ENCODE peak calls at places on chromosomes 12 and 14, in ten cellular contexts. One of them, this sample, is unnamed.

GRCh38 chr12:30437616-30438015 is 258.1 kb downstream of the IPO8 start:
- DNase-seq in astrocyte: no peak
- DNase-seq in right cardiac atrium: no peak
- DNase-seq in heart left ventricle: no peak
- DNase-seq in coronary artery: no peak
- DNase-seq in GM23248: no peak
- DNase-seq in body of pancreas: peak; percentile 16
- DNase-seq in MM.1S: no peak
- DNase-seq in neural progenitor cell: no peak
- DNase-seq in Peyer's patch: no peak
- DNase-seq in this sample: no peak

GRCh38 chr12:4579305-4580097 is 17.5 kb downstream of the DYRK4 start:
- DNase-seq in astrocyte: no peak
- DNase-seq in right cardiac atrium: no peak
- DNase-seq in heart left ventricle: no peak
- DNase-seq in coronary artery: no peak
- DNase-seq in GM23248: peak; percentile 47
- DNase-seq in body of pancreas: peak; percentile 9
- DNase-seq in MM.1S: no peak
- DNase-seq in neural progenitor cell: peak; percentile 67
- DNase-seq in Peyer's patch: no peak
- DNase-seq in this sample: peak; percentile 33

GRCh38 chr14:105166571-105167302 is 1.8 kb downstream of the JAG2 start:
- DNase-seq in astrocyte: no peak
- DNase-seq in right cardiac atrium: no peak
- DNase-seq in heart left ventricle: no peak
- DNase-seq in coronary artery: no peak
- DNase-seq in GM23248: no peak
- DNase-seq in body of pancreas: no peak
- DNase-seq in MM.1S: no peak
- DNase-seq in neural progenitor cell: no peak
- DNase-seq in Peyer's patch: no peak
- DNase-seq in this sample: no peak

GRCh38 chr14:68775614-68776126 is 17.2 kb downstream of the ZFP36L1 start:
- DNase-seq in astrocyte: no peak
- DNase-seq in right cardiac atrium: no peak
- DNase-seq in heart left ventricle: peak; percentile 19
- DNase-seq in coronary artery: peak; percentile 56
- DNase-seq in GM23248: no peak
- DNase-seq in body of pancreas: no peak
- DNase-seq in MM.1S: no peak
- DNase-seq in neural progenitor cell: no peak
- DNase-seq in Peyer's patch: no peak
- DNase-seq in this sample: no peak

GRCh38 chr12:131927110-131928079 is 1.7 kb upstream of the PUS1 start:
- DNase-seq in astrocyte: no peak
- DNase-seq in right cardiac atrium: peak; percentile 71
- DNase-seq in heart left ventricle: no peak
- DNase-seq in coronary artery: no peak
- DNase-seq in GM23248: no peak
- DNase-seq in body of pancreas: no peak
- DNase-seq in MM.1S: no peak
- DNase-seq in neural progenitor cell: no peak
- DNase-seq in Peyer's patch: no peak
- DNase-seq in this sample: no peak

GRCh38 chr12:39272934-39273770 is 169.8 kb downstream of the KIF21A start:
- DNase-seq in astrocyte: peak; percentile 27
- DNase-seq in right cardiac atrium: no peak
- DNase-seq in heart left ventricle: no peak
- DNase-seq in coronary artery: no peak
- DNase-seq in GM23248: peak; percentile 66
- DNase-seq in body of pancreas: peak; percentile 25
- DNase-seq in MM.1S: peak; percentile 28
- DNase-seq in neural progenitor cell: peak; percentile 56
- DNase-seq in Peyer's patch: no peak
- DNase-seq in this sample: peak; percentile 45

GRCh38 chr12:58452546-58452945 is 467.8 kb downstream of the LRIG3 start:
- DNase-seq in astrocyte: peak; percentile 46
- DNase-seq in right cardiac atrium: no peak
- DNase-seq in heart left ventricle: no peak
- DNase-seq in coronary artery: no peak
- DNase-seq in GM23248: peak; percentile 69
- DNase-seq in body of pancreas: no peak
- DNase-seq in MM.1S: no peak
- DNase-seq in neural progenitor cell: no peak
- DNase-seq in Peyer's patch: no peak
- DNase-seq in this sample: no peak

GRCh38 chr14:94539181-94539580 is 22.1 kb upstream of the SERPINA4 start:
- DNase-seq in astrocyte: no peak
- DNase-seq in right cardiac atrium: no peak
- DNase-seq in heart left ventricle: no peak
- DNase-seq in coronary artery: no peak
- DNase-seq in GM23248: no peak
- DNase-seq in body of pancreas: no peak
- DNase-seq in MM.1S: no peak
- DNase-seq in neural progenitor cell: no peak
- DNase-seq in Peyer's patch: no peak
- DNase-seq in this sample: no peak

GRCh38 chr12:90908465-90908864 is 46.5 kb downstream of the CCER1 start:
- DNase-seq in astrocyte: peak; percentile 90
- DNase-seq in right cardiac atrium: no peak
- DNase-seq in heart left ventricle: no peak
- DNase-seq in coronary artery: no peak
- DNase-seq in GM23248: peak; percentile 75
- DNase-seq in body of pancreas: peak; percentile 3
- DNase-seq in MM.1S: no peak
- DNase-seq in neural progenitor cell: peak; percentile 1
- DNase-seq in Peyer's patch: no peak
- DNase-seq in this sample: no peak

GRCh38 chr12:1529862-1530591 is 64.4 kb downstream of the FBXL14 start:
- DNase-seq in astrocyte: no peak
- DNase-seq in right cardiac atrium: peak; percentile 68
- DNase-seq in heart left ventricle: no peak
- DNase-seq in coronary artery: no peak
- DNase-seq in GM23248: peak; percentile 72
- DNase-seq in body of pancreas: no peak
- DNase-seq in MM.1S: peak; percentile 67
- DNase-seq in neural progenitor cell: peak; percentile 67
- DNase-seq in Peyer's patch: no peak
- DNase-seq in this sample: no peak

GRCh38 chr12:7642876-7643309 is 22.8 kb downstream of the APOBEC1 start:
- DNase-seq in astrocyte: no peak
- DNase-seq in right cardiac atrium: no peak
- DNase-seq in heart left ventricle: no peak
- DNase-seq in coronary artery: no peak
- DNase-seq in GM23248: peak; percentile 37
- DNase-seq in body of pancreas: no peak
- DNase-seq in MM.1S: peak; percentile 48
- DNase-seq in neural progenitor cell: peak; percentile 45
- DNase-seq in Peyer's patch: no peak
- DNase-seq in this sample: peak; percentile 39

GRCh38 chr14:68632591-68632895 is 160.3 kb downstream of the ZFP36L1 start:
- DNase-seq in astrocyte: no peak
- DNase-seq in right cardiac atrium: no peak
- DNase-seq in heart left ventricle: no peak
- DNase-seq in coronary artery: peak; percentile 12
- DNase-seq in GM23248: no peak
- DNase-seq in body of pancreas: no peak
- DNase-seq in MM.1S: no peak
- DNase-seq in neural progenitor cell: no peak
- DNase-seq in Peyer's patch: no peak
- DNase-seq in this sample: no peak

GRCh38 chr12:130728158-130729058 is 12.3 kb upstream of the RIMBP2 start:
- DNase-seq in astrocyte: no peak
- DNase-seq in right cardiac atrium: no peak
- DNase-seq in heart left ventricle: no peak
- DNase-seq in coronary artery: peak; percentile 33
- DNase-seq in GM23248: no peak
- DNase-seq in body of pancreas: no peak
- DNase-seq in MM.1S: no peak
- DNase-seq in neural progenitor cell: no peak
- DNase-seq in Peyer's patch: no peak
- DNase-seq in this sample: no peak

DNA sequence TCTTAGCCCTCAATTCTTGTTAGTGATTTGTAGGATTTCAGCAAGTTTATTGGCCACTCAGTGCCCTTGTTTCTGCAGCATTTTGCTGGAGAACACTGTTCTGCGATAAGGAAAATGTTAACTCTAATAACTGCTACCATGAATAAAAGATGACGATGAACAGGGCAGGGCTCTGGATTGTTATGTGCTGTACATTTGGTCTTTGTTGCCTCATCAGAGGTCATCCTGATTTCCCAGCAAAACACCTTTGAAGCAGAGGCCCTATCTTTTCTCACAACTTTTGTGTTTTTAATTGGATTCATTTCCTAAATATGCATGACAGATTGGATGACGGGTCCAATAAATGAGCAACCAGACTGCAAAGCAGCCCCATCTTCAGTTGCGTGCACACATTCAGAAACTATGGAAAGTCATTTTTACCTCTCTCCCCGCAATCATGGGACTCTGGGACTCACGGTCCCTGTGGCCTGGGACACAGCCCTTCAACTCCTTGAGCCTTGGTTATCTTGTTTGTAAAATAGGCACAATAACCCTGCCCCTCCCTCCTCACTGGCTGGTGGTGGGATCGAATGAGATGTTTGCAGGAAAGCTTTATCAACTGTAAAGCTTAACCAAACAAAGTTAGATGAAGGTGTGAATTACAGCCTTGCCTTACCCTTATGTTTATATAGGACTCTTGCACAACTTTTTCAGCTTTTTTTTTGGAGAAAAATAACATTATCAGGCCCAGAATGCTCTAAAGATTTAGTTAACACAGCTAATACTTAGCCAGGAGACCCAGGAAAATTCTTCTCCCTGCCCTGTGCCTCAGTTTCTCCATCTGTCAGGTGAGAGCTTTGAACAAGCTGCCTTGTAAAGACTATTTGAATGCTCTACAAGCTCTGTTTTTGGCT is 45.4 kb downstream of the RPH3A start:
- DNase-seq in astrocyte: no peak
- DNase-seq in right cardiac atrium: no peak
- DNase-seq in heart left ventricle: no peak
- DNase-seq in coronary artery: no peak
- DNase-seq in GM23248: no peak
- DNase-seq in body of pancreas: no peak
- DNase-seq in MM.1S: no peak
- DNase-seq in neural progenitor cell: no peak
- DNase-seq in Peyer's patch: no peak
- DNase-seq in this sample: no peak
- H3K27ac ChIP-seq in astrocyte: peak overlapping the region; percentile 48
- H3K27ac ChIP-seq in right cardiac atrium: no peak overlapping the region
- H3K27ac ChIP-seq in heart left ventricle: no peak overlapping the region
- H3K27ac ChIP-seq in coronary artery: no peak overlapping the region
- H3K27ac ChIP-seq in GM23248: no peak overlapping the region
- H3K27ac ChIP-seq in body of pancreas: no peak overlapping the region
- H3K27ac ChIP-seq in MM.1S: no peak overlapping the region
- H3K27ac ChIP-seq in neural progenitor cell: no peak overlapping the region
- H3K27ac ChIP-seq in Peyer's patch: no peak overlapping the region
- H3K27ac ChIP-seq in this sample: no peak overlapping the region

GRCh38 chr12:14256139-14256538 is 109.3 kb upstream of the ATF7IP start:
- DNase-seq in astrocyte: peak; percentile 60
- DNase-seq in right cardiac atrium: no peak
- DNase-seq in heart left ventricle: no peak
- DNase-seq in coronary artery: no peak
- DNase-seq in GM23248: peak; percentile 79
- DNase-seq in body of pancreas: no peak
- DNase-seq in MM.1S: no peak
- DNase-seq in neural progenitor cell: no peak
- DNase-seq in Peyer's patch: no peak
- DNase-seq in this sample: no peak
- H3K27ac ChIP-seq in astrocyte: peak overlapping the region; percentile 80
- H3K27ac ChIP-seq in right cardiac atrium: no peak overlapping the region
- H3K27ac ChIP-seq in heart left ventricle: peak overlapping the region; percentile 93
- H3K27ac ChIP-seq in coronary artery: peak overlapping the region; percentile 87
- H3K27ac ChIP-seq in GM23248: peak overlapping the region; percentile 93
- H3K27ac ChIP-seq in body of pancreas: no peak overlapping the region
- H3K27ac ChIP-seq in MM.1S: no peak overlapping the region
- H3K27ac ChIP-seq in neural progenitor cell: no peak overlapping the region
- H3K27ac ChIP-seq in Peyer's patch: peak overlapping the region; percentile 74
- H3K27ac ChIP-seq in this sample: no peak overlapping the region

GRCh38 chr12:42763682-42764081 is 174.1 kb upstream of the PRICKLE1 start:
- DNase-seq in astrocyte: no peak
- DNase-seq in right cardiac atrium: no peak
- DNase-seq in heart left ventricle: no peak
- DNase-seq in coronary artery: no peak
- DNase-seq in GM23248: no peak
- DNase-seq in body of pancreas: no peak
- DNase-seq in MM.1S: no peak
- DNase-seq in neural progenitor cell: no peak
- DNase-seq in Peyer's patch: no peak
- DNase-seq in this sample: no peak

GRCh38 chr12:42760550-42760949 is 171.0 kb upstream of the PRICKLE1 start:
- DNase-seq in astrocyte: no peak
- DNase-seq in right cardiac atrium: no peak
- DNase-seq in heart left ventricle: no peak
- DNase-seq in coronary artery: no peak
- DNase-seq in GM23248: no peak
- DNase-seq in body of pancreas: no peak
- DNase-seq in MM.1S: no peak
- DNase-seq in neural progenitor cell: no peak
- DNase-seq in Peyer's patch: no peak
- DNase-seq in this sample: no peak

GRCh38 chr12:42761601-42762350 is 172.2 kb upstream of the PRICKLE1 start:
- DNase-seq in astrocyte: peak; percentile 78
- DNase-seq in right cardiac atrium: no peak
- DNase-seq in heart left ventricle: no peak
- DNase-seq in coronary artery: no peak
- DNase-seq in GM23248: peak; percentile 25
- DNase-seq in body of pancreas: no peak
- DNase-seq in MM.1S: no peak
- DNase-seq in neural progenitor cell: no peak
- DNase-seq in Peyer's patch: no peak
- DNase-seq in this sample: no peak

GRCh38 chr12:42759622-42760273 is 170.2 kb upstream of the PRICKLE1 start:
- DNase-seq in astrocyte: peak; percentile 63
- DNase-seq in right cardiac atrium: peak; percentile 88
- DNase-seq in heart left ventricle: peak; percentile 73
- DNase-seq in coronary artery: no peak
- DNase-seq in GM23248: peak; percentile 74
- DNase-seq in body of pancreas: peak; percentile 84
- DNase-seq in MM.1S: no peak
- DNase-seq in neural progenitor cell: no peak
- DNase-seq in Peyer's patch: no peak
- DNase-seq in this sample: peak; percentile 27

GRCh38 chr12:42762395-42762925 is 172.9 kb upstream of the PRICKLE1 start:
- DNase-seq in astrocyte: no peak
- DNase-seq in right cardiac atrium: no peak
- DNase-seq in heart left ventricle: no peak
- DNase-seq in coronary artery: no peak
- DNase-seq in GM23248: no peak
- DNase-seq in body of pancreas: no peak
- DNase-seq in MM.1S: no peak
- DNase-seq in neural progenitor cell: no peak
- DNase-seq in Peyer's patch: no peak
- DNase-seq in this sample: no peak
- H3K27ac ChIP-seq in astrocyte: no peak overlapping the region
- H3K27ac ChIP-seq in right cardiac atrium: no peak overlapping the region
- H3K27ac ChIP-seq in heart left ventricle: no peak overlapping the region
- H3K27ac ChIP-seq in coronary artery: no peak overlapping the region
- H3K27ac ChIP-seq in GM23248: no peak overlapping the region
- H3K27ac ChIP-seq in body of pancreas: no peak overlapping the region
- H3K27ac ChIP-seq in MM.1S: no peak overlapping the region
- H3K27ac ChIP-seq in neural progenitor cell: no peak overlapping the region
- H3K27ac ChIP-seq in Peyer's patch: no peak overlapping the region
- H3K27ac ChIP-seq in this sample: no peak overlapping the region

GRCh38 chr12:89376202-89376529 is 23.9 kb upstream of the DUSP6 start:
- DNase-seq in astrocyte: no peak
- DNase-seq in right cardiac atrium: no peak
- DNase-seq in heart left ventricle: no peak
- DNase-seq in coronary artery: no peak
- DNase-seq in GM23248: no peak
- DNase-seq in body of pancreas: no peak
- DNase-seq in MM.1S: no peak
- DNase-seq in neural progenitor cell: no peak
- DNase-seq in Peyer's patch: no peak
- DNase-seq in this sample: no peak
- H3K27ac ChIP-seq in astrocyte: peak overlapping the region; percentile 8
- H3K27ac ChIP-seq in right cardiac atrium: no peak overlapping the region
- H3K27ac ChIP-seq in heart left ventricle: no peak overlapping the region
- H3K27ac ChIP-seq in coronary artery: peak overlapping the region; percentile 41
- H3K27ac ChIP-seq in GM23248: peak overlapping the region; percentile 47
- H3K27ac ChIP-seq in body of pancreas: no peak overlapping the region
- H3K27ac ChIP-seq in MM.1S: no peak overlapping the region
- H3K27ac ChIP-seq in neural progenitor cell: no peak overlapping the region
- H3K27ac ChIP-seq in Peyer's patch: peak overlapping the region; percentile 62
- H3K27ac ChIP-seq in this sample: peak overlapping the region; percentile 79